ENCODE peak calls at places on chromosome 22, in seven cellular contexts. R is T follicular helper cell; E is activated CD4-positive, alpha-beta memory T cell treated with anti-CD3 and anti-CD28 coated beads, Interleukin-2, amount 10 ng/mL, durations not matched to agents 7 days and 5 days; L is SJSA1; H is activated T-helper 1 cell treated with Interleukin-2 at 50 U/mL for 16 hours; X is HEK293T; V is activated T-cell treated with anti-CD3 and anti-CD28 coated beads for 24 hours. Q is an unnamed sample.

GRCh38 chr22:39279170-39279850 is 34.5 kb upstream of the PDGFB start:
- DNase-seq in R (no peak), E (no peak), L (no peak), H (no peak), X (no peak), V (no peak), Q (no peak)

GRCh38 chr22:30270841-30271240 is 4.2 kb upstream of the OSM start:
- DNase-seq in R (no peak), E (no peak), L (no peak), H (no peak), X (no peak), V (no peak), Q (no peak)

GRCh38 chr22:33984211-33984610 is 63.9 kb upstream of the LARGE1 start:
- DNase-seq in R (no peak), E (no peak), L (no peak), H (no peak), X (no peak), V (no peak), Q (no peak)

GRCh38 chr22:25110846-25111578 is 88.6 kb upstream of the CRYBB3 start:
- DNase-seq in R (peak), E (peak), L (peak), H (peak), X (peak), V (peak), Q (peak)

GRCh38 chr22:36323182-36323854 is 64.4 kb downstream of the MYH9 start:
- DNase-seq in R (no peak), E (no peak), L (no peak), H (no peak), X (no peak), V (no peak), Q (no peak)

GRCh38 chr22:28934026-28934425 is 50.7 kb downstream of the ZNRF3 start:
- DNase-seq in R (no peak), E (no peak), L (no peak), H (no peak), X (no peak), V (no peak), Q (no peak)

GRCh38 chr22:19287889-19288288 is 3.6 kb downstream of the CLTCL1 start:
- DNase-seq in R (no peak), E (no peak), L (peak), H (no peak), X (no peak), V (no peak), Q (no peak)

GRCh38 chr22:20187777-20188566 is 37.1 kb upstream of the CCDC188 start:
- DNase-seq in R (no peak), E (no peak), L (no peak), H (no peak), X (no peak), V (no peak), Q (no peak)

GRCh38 chr22:28419916-28420315 is 259.7 kb downstream of the TTC28 start:
- DNase-seq in R (no peak), E (no peak), L (no peak), H (no peak), X (no peak), V (no peak), Q (no peak)

GRCh38 chr22:30373331-30374325 is 13.6 kb downstream of the RNF215 start:
- DNase-seq in R (no peak), E (no peak), L (no peak), H (no peak), X (no peak), V (no peak), Q (no peak)

GRCh38 chr22:41939981-41940852 is 6.7 kb downstream of the CENPM start:
- DNase-seq in R (peak), E (peak), L (no peak), H (peak), X (no peak), V (peak), Q (peak)

GRCh38 chr22:49667236-49667635 is 160.4 kb downstream of the BRD1 start:
- DNase-seq in R (no peak), E (peak), L (peak), H (no peak), X (no peak), V (no peak), Q (no peak)

GRCh38 chr22:36775589-36775965 is 342 bp downstream of the IFT27 start:
- DNase-seq in R (peak), E (peak), L (no peak), H (peak), X (peak), V (no peak), Q (no peak)

GRCh38 chr22:29073618-29074275 is 912 bp downstream of the KREMEN1 start:
- DNase-seq in R (no peak), E (no peak), L (no peak), H (no peak), X (no peak), V (no peak), Q (peak)

GRCh38 chr22:30979932-30980331 is 10.9 kb downstream of the TUG1 start:
- DNase-seq in R (no peak), E (no peak), L (no peak), H (no peak), X (no peak), V (no peak), Q (no peak)

GRCh38 chr22:35883028-35883620 is 145.5 kb downstream of the RBFOX2 start:
- DNase-seq in R (no peak), E (no peak), L (no peak), H (no peak), X (no peak), V (no peak), Q (no peak)

GRCh38 chr22:35783943-35784614 is 66.4 kb downstream of the APOL5 start:
- DNase-seq in R (no peak), E (no peak), L (no peak), H (no peak), X (no peak), V (no peak), Q (no peak)

GRCh38 chr22:38299001-38299651 is 18.1 kb downstream of the CSNK1E start:
- DNase-seq in R (no peak), E (no peak), L (no peak), H (no peak), X (no peak), V (no peak), Q (no peak)

GRCh38 chr22:48531721-48532435 is 1295.8 kb downstream of the BRD1 start:
- DNase-seq in R (no peak), E (no peak), L (no peak), H (no peak), X (no peak), V (no peak), Q (no peak)

GRCh38 chr22:18994056-18994455 is 58.0 kb upstream of the PRODH start:
- DNase-seq in R (no peak), E (no peak), L (no peak), H (no peak), X (no peak), V (no peak), Q (no peak)

GRCh38 chr22:37241351-37242142 is 2.5 kb downstream of the RAC2 start:
- DNase-seq in R (no peak), E (peak), L (no peak), H (no peak), X (no peak), V (no peak), Q (no peak)

GRCh38 chr22:22684605-22685561 is 40.5 kb downstream of the GGTLC2 start:
- DNase-seq in R (no peak), E (peak), L (peak), H (no peak), X (peak), V (no peak), Q (no peak)

Q was measured in T-helper 17 cell.